ENCODE peak calls at places on chromosomes 3 and 15, in six cellular contexts. One of them, this sample, is unnamed.

GRCh38 chr3:110327870-110328269 is 743.7 kb upstream of the NECTIN3 start:
- DNase-seq in lower leg skin: no peak
- DNase-seq in erythroblast: no peak
- DNase-seq in thyroid gland: no peak
- DNase-seq in endothelial cell of umbilical vein: peak; percentile 44
- DNase-seq in NB4: no peak
- DNase-seq in this sample: no peak

GRCh38 chr3:130731817-130732216 is 14.8 kb downstream of the PIK3R4 start:
- DNase-seq in lower leg skin: no peak
- DNase-seq in erythroblast: no peak
- DNase-seq in thyroid gland: no peak
- DNase-seq in endothelial cell of umbilical vein: no peak
- DNase-seq in NB4: no peak
- DNase-seq in this sample: no peak

GRCh38 chr3:151330899-151331298 is 1.6 kb upstream of the P2RY13 start:
- DNase-seq in lower leg skin: no peak
- DNase-seq in erythroblast: no peak
- DNase-seq in thyroid gland: no peak
- DNase-seq in endothelial cell of umbilical vein: no peak
- DNase-seq in NB4: peak; percentile 41
- DNase-seq in this sample: no peak

GRCh38 chr3:23341147-23341838 is 138.2 kb downstream of the UBE2E2 start:
- DNase-seq in lower leg skin: no peak
- DNase-seq in erythroblast: no peak
- DNase-seq in thyroid gland: no peak
- DNase-seq in endothelial cell of umbilical vein: peak; percentile 16
- DNase-seq in NB4: no peak
- DNase-seq in this sample: no peak

GRCh38 chr3:4514321-4514720 is 21.2 kb downstream of the ITPR1 start:
- DNase-seq in lower leg skin: no peak
- DNase-seq in erythroblast: no peak
- DNase-seq in thyroid gland: peak; percentile 49
- DNase-seq in endothelial cell of umbilical vein: no peak
- DNase-seq in NB4: no peak
- DNase-seq in this sample: no peak

GRCh38 chr15:49421991-49422390 is 1.1 kb upstream of the FGF7 start:
- DNase-seq in lower leg skin: peak; percentile 27
- DNase-seq in erythroblast: peak; percentile 70
- DNase-seq in thyroid gland: peak; percentile 40
- DNase-seq in endothelial cell of umbilical vein: peak; percentile 65
- DNase-seq in NB4: peak; percentile 67
- DNase-seq in this sample: peak; percentile 53

GRCh38 chr15:58229297-58229768 is 91.2 kb downstream of the AQP9 start:
- DNase-seq in lower leg skin: no peak
- DNase-seq in erythroblast: no peak
- DNase-seq in thyroid gland: no peak
- DNase-seq in endothelial cell of umbilical vein: no peak
- DNase-seq in NB4: no peak
- DNase-seq in this sample: peak; percentile 47

GRCh38 chr3:195885036-195885871 is 23.1 kb downstream of the TNK2 start:
- DNase-seq in lower leg skin: no peak
- DNase-seq in erythroblast: peak; percentile 29
- DNase-seq in thyroid gland: no peak
- DNase-seq in endothelial cell of umbilical vein: no peak
- DNase-seq in NB4: no peak
- DNase-seq in this sample: no peak

GRCh38 chr3:164687211-164687610 is 391.1 kb downstream of the SI start:
- DNase-seq in lower leg skin: no peak
- DNase-seq in erythroblast: no peak
- DNase-seq in thyroid gland: no peak
- DNase-seq in endothelial cell of umbilical vein: no peak
- DNase-seq in NB4: no peak
- DNase-seq in this sample: no peak

GRCh38 chr3:76664816-76665215 is 375.1 kb upstream of the ROBO2 start:
- DNase-seq in lower leg skin: no peak
- DNase-seq in erythroblast: no peak
- DNase-seq in thyroid gland: no peak
- DNase-seq in endothelial cell of umbilical vein: no peak
- DNase-seq in NB4: no peak
- DNase-seq in this sample: no peak

GRCh38 chr15:29698030-29698701 is 124.1 kb downstream of the TJP1 start:
- DNase-seq in lower leg skin: no peak
- DNase-seq in erythroblast: no peak
- DNase-seq in thyroid gland: no peak
- DNase-seq in endothelial cell of umbilical vein: peak; percentile 90
- DNase-seq in NB4: no peak
- DNase-seq in this sample: peak; percentile 61
- TF ChIP-seq POLR2A in lower leg skin: no peak
- TF ChIP-seq POLR2A in erythroblast: no peak
- TF ChIP-seq POLR2A in thyroid gland: no peak
- TF ChIP-seq POLR2A in endothelial cell of umbilical vein: no peak
- TF ChIP-seq POLR2A in NB4: no peak
- TF ChIP-seq POLR2A in this sample: no peak

GRCh38 chr3:187743195-187744141 is 1.8 kb downstream of the BCL6 start:
- DNase-seq in lower leg skin: no peak
- DNase-seq in erythroblast: peak; percentile 88
- DNase-seq in thyroid gland: peak; percentile 83
- DNase-seq in endothelial cell of umbilical vein: peak; percentile 39
- DNase-seq in NB4: peak; percentile 39
- DNase-seq in this sample: no peak
- TF ChIP-seq POLR2A in lower leg skin: no peak
- TF ChIP-seq POLR2A in erythroblast: no peak
- TF ChIP-seq POLR2A in thyroid gland: no peak
- TF ChIP-seq POLR2A in endothelial cell of umbilical vein: no peak
- TF ChIP-seq POLR2A in NB4: no peak
- TF ChIP-seq POLR2A in this sample: no peak

DNA sequence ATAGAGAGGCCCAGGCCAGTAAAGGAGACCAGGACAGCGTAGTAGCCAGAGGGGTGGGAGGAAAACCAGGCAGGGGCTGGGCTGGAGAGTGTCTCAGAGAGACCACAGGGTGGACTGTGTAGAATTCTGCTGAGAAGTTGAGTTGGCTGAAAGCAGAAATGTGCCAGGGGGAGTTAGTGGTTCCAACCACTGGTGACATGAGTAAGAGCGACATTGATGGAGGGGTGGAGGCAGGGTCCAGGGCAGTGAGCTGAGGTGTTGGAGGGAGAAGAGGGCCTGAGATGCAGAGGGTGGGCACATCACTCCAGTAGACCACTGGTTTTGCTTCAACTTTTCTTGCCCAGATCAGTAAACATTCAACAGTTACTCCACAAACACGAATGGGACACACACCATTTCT is 106.5 kb downstream of the ASB7 start:
- DNase-seq in lower leg skin: no peak
- DNase-seq in erythroblast: no peak
- DNase-seq in thyroid gland: no peak
- DNase-seq in endothelial cell of umbilical vein: no peak
- DNase-seq in NB4: no peak
- DNase-seq in this sample: no peak
- TF ChIP-seq POLR2A in lower leg skin: no peak
- TF ChIP-seq POLR2A in erythroblast: no peak
- TF ChIP-seq POLR2A in thyroid gland: no peak
- TF ChIP-seq POLR2A in endothelial cell of umbilical vein: no peak
- TF ChIP-seq POLR2A in NB4: no peak
- TF ChIP-seq POLR2A in this sample: no peak

GRCh38 chr3:147409143-147410121 is at the start of gene ZIC1:
- DNase-seq in lower leg skin: no peak
- DNase-seq in erythroblast: no peak
- DNase-seq in thyroid gland: no peak
- DNase-seq in endothelial cell of umbilical vein: no peak
- DNase-seq in NB4: no peak
- DNase-seq in this sample: no peak
- TF ChIP-seq POLR2A in lower leg skin: no peak
- TF ChIP-seq POLR2A in erythroblast: no peak
- TF ChIP-seq POLR2A in thyroid gland: no peak
- TF ChIP-seq POLR2A in endothelial cell of umbilical vein: no peak
- TF ChIP-seq POLR2A in NB4: no peak
- TF ChIP-seq POLR2A in this sample: no peak

DNA sequence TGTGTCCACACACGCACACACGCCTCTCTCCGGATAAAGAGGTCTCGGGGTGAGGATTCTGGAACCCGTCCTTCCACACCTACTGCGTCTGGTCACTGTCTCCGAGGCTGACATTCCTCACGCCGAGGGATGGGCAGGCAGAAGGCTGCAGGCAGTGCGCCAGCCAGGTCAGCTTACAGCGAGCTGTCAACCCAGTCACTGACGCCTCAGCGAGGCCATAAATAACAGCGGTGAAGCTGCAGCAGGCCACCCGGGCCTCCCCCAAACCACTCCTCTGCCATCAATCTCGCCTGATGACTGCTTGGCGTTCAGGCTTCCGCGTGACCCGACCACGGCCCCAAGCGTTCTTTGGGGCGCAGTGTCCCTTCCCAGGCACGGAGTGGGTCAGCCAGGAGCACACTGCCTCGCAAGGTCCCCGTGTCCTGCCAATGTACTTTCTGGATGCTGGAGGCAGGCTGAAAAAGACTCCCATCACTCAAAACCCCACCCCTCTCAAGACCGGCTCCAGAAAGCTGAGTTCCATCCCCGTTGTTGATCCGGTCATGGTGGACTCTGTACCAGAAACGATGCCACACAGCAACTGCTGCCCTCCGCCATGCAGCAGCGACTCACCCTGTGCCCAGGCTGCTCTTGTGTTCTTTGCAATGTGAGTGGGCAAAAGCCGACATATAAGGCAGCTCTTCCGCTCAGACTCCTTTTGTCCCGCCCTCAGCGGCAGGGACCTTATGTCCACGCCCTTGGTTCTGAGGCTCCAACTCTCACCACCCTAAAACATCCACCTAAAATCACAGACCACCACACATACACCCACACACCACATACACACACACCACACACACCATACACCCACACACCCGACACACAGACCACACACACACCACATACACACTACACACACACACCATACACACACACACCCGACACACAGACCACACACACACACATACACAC is 27.1 kb downstream of the CPN2 start:
- DNase-seq in lower leg skin: peak; percentile 40
- DNase-seq in erythroblast: no peak
- DNase-seq in thyroid gland: no peak
- DNase-seq in endothelial cell of umbilical vein: no peak
- DNase-seq in NB4: peak; percentile 25
- DNase-seq in this sample: peak; percentile 59
- TF ChIP-seq POLR2A in lower leg skin: no peak
- TF ChIP-seq POLR2A in erythroblast: no peak
- TF ChIP-seq POLR2A in thyroid gland: no peak
- TF ChIP-seq POLR2A in endothelial cell of umbilical vein: no peak
- TF ChIP-seq POLR2A in NB4: no peak
- TF ChIP-seq POLR2A in this sample: no peak

GRCh38 chr3:63911395-63911900 is 735 bp downstream of the SCAANT1 start:
- DNase-seq in lower leg skin: no peak
- DNase-seq in erythroblast: no peak
- DNase-seq in thyroid gland: no peak
- DNase-seq in endothelial cell of umbilical vein: no peak
- DNase-seq in NB4: no peak
- DNase-seq in this sample: no peak

GRCh38 chr3:63912768-63913588 is 795 bp upstream of the SCAANT1 start:
- DNase-seq in lower leg skin: peak; percentile 35
- DNase-seq in erythroblast: peak; percentile 79
- DNase-seq in thyroid gland: peak; percentile 72
- DNase-seq in endothelial cell of umbilical vein: peak; percentile 43
- DNase-seq in NB4: no peak
- DNase-seq in this sample: peak; percentile 21

GRCh38 chr3:63914312-63914711 is 2.1 kb upstream of the SCAANT1 start:
- DNase-seq in lower leg skin: peak; percentile 69
- DNase-seq in erythroblast: peak; percentile 54
- DNase-seq in thyroid gland: peak; percentile 69
- DNase-seq in endothelial cell of umbilical vein: peak; percentile 15
- DNase-seq in NB4: no peak
- DNase-seq in this sample: no peak

GRCh38 chr3:63910873-63911272 is 1.3 kb downstream of the SCAANT1 start:
- DNase-seq in lower leg skin: no peak
- DNase-seq in erythroblast: peak; percentile 24
- DNase-seq in thyroid gland: no peak
- DNase-seq in endothelial cell of umbilical vein: peak; percentile 17
- DNase-seq in NB4: peak; percentile 30
- DNase-seq in this sample: peak; percentile 12

DNA sequence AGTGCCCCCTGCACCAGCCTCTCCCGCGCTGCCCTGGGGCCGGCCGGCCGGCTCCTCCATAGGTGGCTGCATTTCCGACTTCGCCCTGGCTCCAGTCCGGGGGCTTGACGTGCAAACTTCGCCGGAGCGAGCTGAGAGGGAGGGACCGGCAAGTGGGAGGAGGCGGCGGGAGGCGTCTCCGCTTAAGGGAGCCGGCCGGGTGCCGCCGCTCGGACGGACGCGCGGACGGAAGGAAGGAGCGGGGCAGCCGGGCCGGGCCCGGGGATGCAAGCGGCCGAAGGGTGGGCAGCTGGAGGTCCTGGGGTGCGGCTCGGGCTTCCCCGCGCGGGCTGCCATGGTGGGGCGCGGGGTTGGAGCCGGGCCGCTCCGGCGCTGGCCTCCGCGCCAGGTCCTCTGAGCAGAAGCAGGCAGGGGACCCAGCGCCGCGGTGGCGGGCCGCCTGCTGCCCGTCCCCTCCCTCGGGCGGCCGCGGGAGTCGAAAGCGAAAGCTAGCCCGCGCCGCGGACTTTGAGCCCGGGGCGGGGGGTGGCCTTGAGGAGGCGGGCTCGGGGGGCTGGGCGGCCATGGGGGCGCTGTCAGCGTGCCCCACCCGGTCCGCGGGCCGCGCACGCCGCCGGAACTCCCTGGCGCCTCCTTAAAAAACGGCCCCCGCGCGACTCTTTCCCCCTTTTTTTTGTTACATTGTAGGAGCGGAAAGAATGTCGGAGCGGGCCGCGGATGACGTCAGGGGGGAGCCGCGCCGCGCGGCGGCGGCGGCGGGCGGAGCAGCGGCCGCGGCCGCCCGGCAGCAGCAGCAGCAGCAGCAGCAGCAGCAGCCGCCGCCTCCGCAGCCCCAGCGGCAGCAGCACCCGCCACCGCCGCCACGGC is at the start of gene SCAANT1:
- DNase-seq in lower leg skin: peak; percentile 87
- DNase-seq in erythroblast: peak; percentile 93
- DNase-seq in thyroid gland: peak; percentile 95
- DNase-seq in endothelial cell of umbilical vein: peak; percentile 86
- DNase-seq in NB4: peak; percentile 90
- DNase-seq in this sample: peak; percentile 81
- TF ChIP-seq POLR2A in lower leg skin: no peak
- TF ChIP-seq POLR2A in erythroblast: peak; percentile 66
- TF ChIP-seq POLR2A in thyroid gland: no peak
- TF ChIP-seq POLR2A in endothelial cell of umbilical vein: no peak
- TF ChIP-seq POLR2A in NB4: peak; percentile 23
- TF ChIP-seq POLR2A in this sample: peak; percentile 61